ENCODE peak calls at places on chromosomes 16 and 17, in ten cellular contexts. One of them, this sample, is unnamed.

GRCh38 chr17:62048262-62048661 is 16.8 kb downstream of the MED13 start:
- DNase-seq in endothelial cell of umbilical vein: no peak
- DNase-seq in neuronal stem cell: no peak
- DNase-seq in HCT116: no peak
- DNase-seq in fibroblast of lung: no peak
- DNase-seq in GM23248: no peak
- DNase-seq in SK-N-SH: no peak
- DNase-seq in IMR-90: no peak
- DNase-seq in neural progenitor cell: no peak
- DNase-seq in K562: no peak
- DNase-seq in this sample: no peak

GRCh38 chr17:28643979-28644781 is 778 bp downstream of the BLTP2 start:
- DNase-seq in endothelial cell of umbilical vein: peak; percentile 31
- DNase-seq in neuronal stem cell: peak; percentile 26
- DNase-seq in HCT116: peak; percentile 31
- DNase-seq in fibroblast of lung: peak; percentile 53
- DNase-seq in GM23248: peak; percentile 83
- DNase-seq in SK-N-SH: peak; percentile 67
- DNase-seq in IMR-90: peak; percentile 55
- DNase-seq in neural progenitor cell: peak; percentile 76
- DNase-seq in K562: peak; percentile 87
- DNase-seq in this sample: peak; percentile 84

GRCh38 chr16:77467929-77468328 is 33.1 kb upstream of the ADAMTS18 start:
- DNase-seq in endothelial cell of umbilical vein: no peak
- DNase-seq in neuronal stem cell: peak; percentile 27
- DNase-seq in HCT116: no peak
- DNase-seq in fibroblast of lung: no peak
- DNase-seq in GM23248: no peak
- DNase-seq in SK-N-SH: no peak
- DNase-seq in IMR-90: no peak
- DNase-seq in neural progenitor cell: no peak
- DNase-seq in K562: no peak
- DNase-seq in this sample: peak; percentile 65

GRCh38 chr16:66474750-66475199 is 47.7 kb downstream of the BEAN1 start:
- DNase-seq in endothelial cell of umbilical vein: peak; percentile 31
- DNase-seq in neuronal stem cell: no peak
- DNase-seq in HCT116: no peak
- DNase-seq in fibroblast of lung: no peak
- DNase-seq in GM23248: no peak
- DNase-seq in SK-N-SH: no peak
- DNase-seq in IMR-90: no peak
- DNase-seq in neural progenitor cell: no peak
- DNase-seq in K562: no peak
- DNase-seq in this sample: peak; percentile 48

GRCh38 chr16:69478685-69479084 is 54.3 kb downstream of the CYB5B start:
- DNase-seq in endothelial cell of umbilical vein: no peak
- DNase-seq in neuronal stem cell: no peak
- DNase-seq in HCT116: no peak
- DNase-seq in fibroblast of lung: no peak
- DNase-seq in GM23248: no peak
- DNase-seq in SK-N-SH: no peak
- DNase-seq in IMR-90: no peak
- DNase-seq in neural progenitor cell: no peak
- DNase-seq in K562: no peak
- DNase-seq in this sample: no peak

GRCh38 chr16:88058136-88058535 is 106.9 kb downstream of the BANP start:
- DNase-seq in endothelial cell of umbilical vein: no peak
- DNase-seq in neuronal stem cell: no peak
- DNase-seq in HCT116: no peak
- DNase-seq in fibroblast of lung: no peak
- DNase-seq in GM23248: no peak
- DNase-seq in SK-N-SH: no peak
- DNase-seq in IMR-90: no peak
- DNase-seq in neural progenitor cell: peak; percentile 36
- DNase-seq in K562: no peak
- DNase-seq in this sample: no peak

GRCh38 chr17:20281860-20282259 is 185.5 kb downstream of the LGALS9B start:
- DNase-seq in endothelial cell of umbilical vein: no peak
- DNase-seq in neuronal stem cell: no peak
- DNase-seq in HCT116: no peak
- DNase-seq in fibroblast of lung: no peak
- DNase-seq in GM23248: no peak
- DNase-seq in SK-N-SH: no peak
- DNase-seq in IMR-90: no peak
- DNase-seq in neural progenitor cell: no peak
- DNase-seq in K562: no peak
- DNase-seq in this sample: peak; percentile 42

GRCh38 chr16:46688101-46688656 is 799 bp downstream of the VPS35 start:
- DNase-seq in endothelial cell of umbilical vein: peak; percentile 48
- DNase-seq in neuronal stem cell: no peak
- DNase-seq in HCT116: no peak
- DNase-seq in fibroblast of lung: no peak
- DNase-seq in GM23248: no peak
- DNase-seq in SK-N-SH: no peak
- DNase-seq in IMR-90: peak; percentile 20
- DNase-seq in neural progenitor cell: no peak
- DNase-seq in K562: no peak
- DNase-seq in this sample: no peak

GRCh38 chr16:75351183-75351582 is 82.1 kb downstream of the CFDP1 start:
- DNase-seq in endothelial cell of umbilical vein: peak; percentile 92
- DNase-seq in neuronal stem cell: no peak
- DNase-seq in HCT116: no peak
- DNase-seq in fibroblast of lung: peak; percentile 68
- DNase-seq in GM23248: peak; percentile 88
- DNase-seq in SK-N-SH: peak; percentile 27
- DNase-seq in IMR-90: peak; percentile 80
- DNase-seq in neural progenitor cell: no peak
- DNase-seq in K562: no peak
- DNase-seq in this sample: no peak

DNA sequence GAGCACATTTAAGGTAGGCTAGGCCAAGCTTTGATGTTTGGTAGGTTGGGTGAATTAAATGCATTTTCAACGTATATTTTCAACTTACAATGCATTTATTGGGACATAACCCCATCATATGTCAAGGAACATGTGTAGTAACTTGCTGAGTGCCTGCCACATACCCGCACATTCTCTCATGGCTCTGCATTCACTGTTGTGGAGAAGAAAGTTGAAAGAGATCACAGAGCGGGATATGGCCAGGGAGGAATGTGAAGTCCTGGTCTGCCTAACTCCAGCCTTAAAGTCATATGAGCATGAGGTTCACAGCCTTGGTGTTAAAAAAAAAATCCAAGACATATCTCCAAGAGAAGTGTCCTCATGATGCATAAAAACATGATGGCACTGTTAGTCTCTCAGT is 79.1 kb downstream of the CFDP1 start:
- DNase-seq in endothelial cell of umbilical vein: no peak
- DNase-seq in neuronal stem cell: no peak
- DNase-seq in HCT116: no peak
- DNase-seq in fibroblast of lung: no peak
- DNase-seq in GM23248: no peak
- DNase-seq in SK-N-SH: no peak
- DNase-seq in IMR-90: no peak
- DNase-seq in neural progenitor cell: no peak
- DNase-seq in K562: no peak
- DNase-seq in this sample: no peak
- H3K4me3 ChIP-seq in endothelial cell of umbilical vein: no peak overlapping the region
- H3K4me3 ChIP-seq in neuronal stem cell: no peak overlapping the region
- H3K4me3 ChIP-seq in HCT116: no peak overlapping the region
- H3K4me3 ChIP-seq in fibroblast of lung: no peak overlapping the region
- H3K4me3 ChIP-seq in GM23248: no peak overlapping the region
- H3K4me3 ChIP-seq in SK-N-SH: no peak overlapping the region
- H3K4me3 ChIP-seq in IMR-90: no peak overlapping the region
- H3K4me3 ChIP-seq in neural progenitor cell: no peak overlapping the region
- H3K4me3 ChIP-seq in K562: no peak overlapping the region
- H3K4me3 ChIP-seq in this sample: no peak overlapping the region

GRCh38 chr17:59331929-59332889 is 754 bp downstream of the YPEL2 start:
- DNase-seq in endothelial cell of umbilical vein: no peak
- DNase-seq in neuronal stem cell: peak; percentile 36
- DNase-seq in HCT116: no peak
- DNase-seq in fibroblast of lung: no peak
- DNase-seq in GM23248: peak; percentile 70
- DNase-seq in SK-N-SH: peak; percentile 78
- DNase-seq in IMR-90: no peak
- DNase-seq in neural progenitor cell: peak; percentile 58
- DNase-seq in K562: peak; percentile 14
- DNase-seq in this sample: peak; percentile 83
- H3K9ac ChIP-seq in endothelial cell of umbilical vein: peak overlapping the region; percentile 68
- H3K9ac ChIP-seq in neuronal stem cell: peak overlapping the region; percentile 88
- H3K9ac ChIP-seq in HCT116: peak overlapping the region; percentile 47
- H3K9ac ChIP-seq in fibroblast of lung: peak overlapping the region; percentile 60
- H3K9ac ChIP-seq in GM23248: peak overlapping the region; percentile 96
- H3K9ac ChIP-seq in SK-N-SH: peak overlapping the region; percentile 73
- H3K9ac ChIP-seq in IMR-90: peak overlapping the region; percentile 26
- H3K9ac ChIP-seq in neural progenitor cell: peak overlapping the region; percentile 42
- H3K9ac ChIP-seq in K562: peak overlapping the region; percentile 91
- H3K9ac ChIP-seq in this sample: peak overlapping the region; percentile 76

DNA sequence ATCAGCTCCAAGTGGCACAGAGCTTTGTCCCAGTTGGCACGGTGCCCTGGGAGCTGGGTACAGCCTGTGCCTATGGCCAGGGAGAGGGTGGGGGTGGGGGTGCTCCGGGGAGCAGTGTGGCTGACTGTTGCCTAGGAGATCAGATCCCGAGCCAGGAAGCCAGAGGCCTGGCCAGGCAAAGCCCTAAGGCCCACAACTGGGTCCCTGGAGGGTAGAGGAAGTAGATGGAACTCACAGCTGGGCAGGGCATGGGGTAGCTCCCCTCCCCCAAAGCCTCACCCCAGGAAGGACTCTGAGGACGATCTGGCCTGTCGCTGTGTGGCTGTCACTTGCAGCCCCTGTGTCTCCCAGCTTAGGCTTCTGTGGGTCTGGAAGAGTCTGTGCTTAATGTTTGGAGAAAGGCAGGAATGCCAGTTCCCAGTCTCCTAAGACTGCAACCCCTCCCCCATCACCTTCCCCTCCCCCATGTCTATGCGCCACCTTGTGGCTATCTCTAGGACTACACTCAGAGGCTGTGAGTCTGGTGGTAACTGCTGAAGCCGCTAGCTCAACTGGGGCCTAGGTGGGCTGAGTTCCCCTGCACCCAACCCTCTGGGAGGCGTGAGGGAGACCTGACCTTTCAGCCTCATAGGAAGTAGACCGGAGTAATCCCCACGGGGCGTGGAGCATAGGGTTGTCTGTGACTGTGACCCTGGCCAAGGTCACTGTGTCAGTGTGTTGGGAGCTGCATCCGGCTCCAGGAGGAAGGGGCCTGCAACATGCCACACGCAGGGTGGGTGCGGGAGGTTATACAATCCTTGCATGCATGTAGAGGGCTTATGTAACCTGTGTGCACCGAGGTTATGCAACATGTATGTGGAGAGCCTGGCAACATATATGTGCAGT is 12.7 kb downstream of the THRA start:
- DNase-seq in endothelial cell of umbilical vein: peak; percentile 63
- DNase-seq in neuronal stem cell: peak; percentile 84
- DNase-seq in HCT116: no peak
- DNase-seq in fibroblast of lung: peak; percentile 75
- DNase-seq in GM23248: peak; percentile 61
- DNase-seq in SK-N-SH: peak; percentile 83
- DNase-seq in IMR-90: peak; percentile 48
- DNase-seq in neural progenitor cell: peak; percentile 86
- DNase-seq in K562: peak; percentile 86
- DNase-seq in this sample: peak; percentile 98
- H3K27ac ChIP-seq in endothelial cell of umbilical vein: no peak overlapping the region
- H3K27ac ChIP-seq in neuronal stem cell: peak overlapping the region; percentile 24
- H3K27ac ChIP-seq in HCT116: peak overlapping the region; percentile 52
- H3K27ac ChIP-seq in fibroblast of lung: peak overlapping the region; percentile 61
- H3K27ac ChIP-seq in GM23248: no peak overlapping the region
- H3K27ac ChIP-seq in SK-N-SH: peak overlapping the region; percentile 54
- H3K27ac ChIP-seq in IMR-90: peak overlapping the region; percentile 24
- H3K27ac ChIP-seq in neural progenitor cell: no peak overlapping the region
- H3K27ac ChIP-seq in K562: peak overlapping the region; percentile 73
- H3K27ac ChIP-seq in this sample: peak overlapping the region; percentile 29

GRCh38 chr16:68086860-68087268 is 1.7 kb downstream of the NFATC3 start:
- DNase-seq in endothelial cell of umbilical vein: no peak
- DNase-seq in neuronal stem cell: no peak
- DNase-seq in HCT116: no peak
- DNase-seq in fibroblast of lung: peak; percentile 24
- DNase-seq in GM23248: peak; percentile 53
- DNase-seq in SK-N-SH: no peak
- DNase-seq in IMR-90: no peak
- DNase-seq in neural progenitor cell: no peak
- DNase-seq in K562: peak; percentile 33
- DNase-seq in this sample: no peak

GRCh38 chr16:68089067-68089466 is 3.9 kb downstream of the NFATC3 start:
- DNase-seq in endothelial cell of umbilical vein: no peak
- DNase-seq in neuronal stem cell: no peak
- DNase-seq in HCT116: no peak
- DNase-seq in fibroblast of lung: no peak
- DNase-seq in GM23248: no peak
- DNase-seq in SK-N-SH: no peak
- DNase-seq in IMR-90: no peak
- DNase-seq in neural progenitor cell: no peak
- DNase-seq in K562: no peak
- DNase-seq in this sample: no peak

GRCh38 chr16:68087688-68088087 is 2.5 kb downstream of the NFATC3 start:
- DNase-seq in endothelial cell of umbilical vein: no peak
- DNase-seq in neuronal stem cell: no peak
- DNase-seq in HCT116: no peak
- DNase-seq in fibroblast of lung: no peak
- DNase-seq in GM23248: no peak
- DNase-seq in SK-N-SH: no peak
- DNase-seq in IMR-90: no peak
- DNase-seq in neural progenitor cell: no peak
- DNase-seq in K562: no peak
- DNase-seq in this sample: no peak

GRCh38 chr16:68090109-68090508 is 4.9 kb downstream of the NFATC3 start:
- DNase-seq in endothelial cell of umbilical vein: no peak
- DNase-seq in neuronal stem cell: no peak
- DNase-seq in HCT116: no peak
- DNase-seq in fibroblast of lung: no peak
- DNase-seq in GM23248: no peak
- DNase-seq in SK-N-SH: no peak
- DNase-seq in IMR-90: no peak
- DNase-seq in neural progenitor cell: no peak
- DNase-seq in K562: peak; percentile 47
- DNase-seq in this sample: no peak

DNA sequence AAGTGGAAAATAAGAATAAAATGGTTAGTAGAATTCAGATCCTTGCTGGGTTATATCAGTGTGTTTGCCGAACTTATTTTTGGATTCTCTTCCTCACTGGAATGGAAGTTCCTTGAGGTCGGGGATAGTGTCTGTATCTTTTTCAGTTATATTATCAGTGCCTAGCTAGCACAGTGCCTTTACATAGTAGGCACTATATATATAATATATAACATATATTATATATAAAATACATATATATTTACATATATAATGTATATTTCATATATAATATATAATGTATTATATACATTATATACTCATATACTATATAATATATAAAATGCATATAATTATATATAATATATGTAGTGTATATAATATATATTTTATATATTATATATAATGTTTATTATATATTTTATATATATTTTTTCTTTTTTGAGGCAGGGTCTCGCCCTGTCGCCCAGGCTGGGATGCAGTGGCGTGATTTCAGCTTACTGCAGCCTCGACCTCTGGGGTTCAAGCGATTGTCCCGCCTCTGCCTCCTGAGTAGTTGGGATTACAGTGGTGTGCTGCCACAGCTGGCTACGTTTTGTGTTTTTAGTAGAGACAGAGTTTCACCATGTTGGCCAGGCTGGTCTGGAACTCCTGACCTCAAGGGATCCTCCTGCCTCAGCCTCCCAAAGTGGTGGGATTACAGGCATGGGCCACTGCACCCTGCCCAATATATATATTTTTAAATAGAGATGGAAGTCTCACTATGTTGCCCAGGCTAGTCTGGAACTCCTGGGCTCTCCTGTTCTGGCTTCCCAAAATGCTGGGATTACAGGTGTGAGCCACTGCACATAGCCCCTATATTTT is 3.2 kb downstream of the NFATC3 start:
- DNase-seq in endothelial cell of umbilical vein: no peak
- DNase-seq in neuronal stem cell: no peak
- DNase-seq in HCT116: no peak
- DNase-seq in fibroblast of lung: no peak
- DNase-seq in GM23248: no peak
- DNase-seq in SK-N-SH: no peak
- DNase-seq in IMR-90: no peak
- DNase-seq in neural progenitor cell: no peak
- DNase-seq in K562: peak; percentile 40
- DNase-seq in this sample: no peak
- H3K4me3 ChIP-seq in endothelial cell of umbilical vein: no peak overlapping the region
- H3K4me3 ChIP-seq in neuronal stem cell: no peak overlapping the region
- H3K4me3 ChIP-seq in HCT116: no peak overlapping the region
- H3K4me3 ChIP-seq in fibroblast of lung: no peak overlapping the region
- H3K4me3 ChIP-seq in GM23248: no peak overlapping the region
- H3K4me3 ChIP-seq in SK-N-SH: no peak overlapping the region
- H3K4me3 ChIP-seq in IMR-90: no peak overlapping the region
- H3K4me3 ChIP-seq in neural progenitor cell: peak overlapping the region; percentile 98
- H3K4me3 ChIP-seq in K562: peak overlapping the region; percentile 72
- H3K4me3 ChIP-seq in this sample: no peak overlapping the region